ENCODE peak calls at places on chromosomes 11 and 22, in four cellular contexts. B, R, S and M are unnamed samples.

GRCh38 chr22:41273128-41273527 is 12.9 kb downstream of the RANGAP1 start:
- DNase-seq in B (no peak), R (no peak), S (no peak), M (no peak)

GRCh38 chr22:48824673-48825651 is 1002.7 kb downstream of the BRD1 start:
- DNase-seq in B (no peak), R (no peak), S (no peak), M (no peak)

GRCh38 chr11:73404048-73404447 is 27.8 kb downstream of the RELT start:
- DNase-seq in B (peak), R (peak), S (no peak), M (peak)

GRCh38 chr11:10565493-10565892 is 3.0 kb downstream of the LYVE1 start:
- DNase-seq in B (no peak), R (no peak), S (no peak), M (no peak)

GRCh38 chr11:9838961-9839360 is 175.1 kb downstream of the SWAP70 start:
- DNase-seq in B (no peak), R (peak), S (no peak), M (peak)

GRCh38 chr11:19393119-19393518 is 152.4 kb upstream of the E2F8 start:
- DNase-seq in B (no peak), R (no peak), S (no peak), M (no peak)

GRCh38 chr11:18802381-18803257 is 11.0 kb upstream of the PTPN5 start:
- DNase-seq in B (peak), R (peak), S (peak), M (peak)

GRCh38 chr22:37979782-37980181 is 4.6 kb downstream of the SOX10 start:
- DNase-seq in B (no peak), R (no peak), S (no peak), M (no peak)

GRCh38 chr22:36457688-36458450 is 23.6 kb downstream of the TXN2 start:
- DNase-seq in B (peak), R (no peak), S (no peak), M (no peak)

GRCh38 chr22:19723990-19724827 is 870 bp downstream of the GP1BB start:
- DNase-seq in B (no peak), R (peak), S (no peak), M (no peak)

GRCh38 chr22:41397143-41397811 is 15.5 kb downstream of the TEF start:
- DNase-seq in B (no peak), R (no peak), S (no peak), M (no peak)

GRCh38 chr22:24515025-24515338 is 19.9 kb downstream of the UPB1 start:
- DNase-seq in B (no peak), R (no peak), S (no peak), M (no peak)

GRCh38 chr22:49269928-49270327 is 557.7 kb downstream of the BRD1 start:
- DNase-seq in B (no peak), R (no peak), S (no peak), M (no peak)

GRCh38 chr22:45562537-45563361 is 60.1 kb downstream of the FBLN1 start:
- DNase-seq in B (no peak), R (no peak), S (no peak), M (no peak)

GRCh38 chr11:93567406-93567819 is 24.2 kb upstream of the SMCO4 start:
- DNase-seq in B (peak), R (peak), S (no peak), M (no peak)

GRCh38 chr11:32891657-32892354 is 805 bp upstream of the QSER1 start:
- DNase-seq in B (no peak), R (peak), S (no peak), M (peak)

GRCh38 chr11:112773256-112773655 is 188.0 kb upstream of the NCAM1 start:
- DNase-seq in B (no peak), R (no peak), S (no peak), M (no peak)

GRCh38 chr11:92224394-92225205 is at the start of gene FAT3:
- DNase-seq in B (peak), R (no peak), S (no peak), M (peak)